ENCODE peak calls at places on chromosome 10, in four cellular contexts. One of them, this sample, is unnamed.
A peak's percentile ranks its signal among the peaks of the same experiment; 100 is the strongest.

GRCh38 chr10:87961314-87961713 is 97.9 kb downstream of the PTEN start:
- DNase-seq in GM03348: peak; percentile 58
- DNase-seq in HTR-8/SVneo: peak; percentile 12
- DNase-seq in fibroblast of the conjunctiva: no peak
- DNase-seq in this sample: no peak

GRCh38 chr10:111077715-111078504 is 1.1 kb downstream of the ADRA2A start:
- DNase-seq in GM03348: peak; percentile 76
- DNase-seq in fibroblast of the conjunctiva: no peak
- DNase-seq in HTR-8/SVneo: no peak
- DNase-seq in this sample: no peak

GRCh38 chr10:115417585-115418265 is 324.6 kb downstream of the ATRNL1 start:
- DNase-seq in GM03348: peak; percentile 5
- DNase-seq in HTR-8/SVneo: peak; percentile 12
- DNase-seq in fibroblast of the conjunctiva: peak; percentile 55
- DNase-seq in this sample: peak; percentile 12

GRCh38 chr10:69092959-69093850 is 5.3 kb downstream of the SRGN start:
- DNase-seq in GM03348: peak; percentile 82
- DNase-seq in fibroblast of the conjunctiva: peak; percentile 85
- DNase-seq in HTR-8/SVneo: peak; percentile 74
- DNase-seq in this sample: peak; percentile 57

GRCh38 chr10:110378533-110379108 is 73.9 kb upstream of the SMNDC1 start:
- DNase-seq in fibroblast of the conjunctiva: no peak
- DNase-seq in GM03348: no peak
- DNase-seq in HTR-8/SVneo: no peak
- DNase-seq in this sample: no peak

GRCh38 chr10:129953541-129954031 is 10.5 kb downstream of the EBF3 start:
- DNase-seq in GM03348: peak; percentile 83
- DNase-seq in HTR-8/SVneo: no peak
- DNase-seq in fibroblast of the conjunctiva: no peak
- DNase-seq in this sample: no peak

GRCh38 chr10:100519321-100520051 is at the start of gene SEC31B:
- DNase-seq in GM03348: peak; percentile 16
- DNase-seq in HTR-8/SVneo: no peak
- DNase-seq in fibroblast of the conjunctiva: no peak
- DNase-seq in this sample: no peak

GRCh38 chr10:98150544-98150943 is 16.1 kb downstream of the R3HCC1L start:
- DNase-seq in GM03348: no peak
- DNase-seq in fibroblast of the conjunctiva: no peak
- DNase-seq in HTR-8/SVneo: no peak
- DNase-seq in this sample: peak; percentile 45

GRCh38 chr10:3140280-3140679 is 32.3 kb downstream of the PITRM1 start:
- DNase-seq in HTR-8/SVneo: no peak
- DNase-seq in GM03348: no peak
- DNase-seq in fibroblast of the conjunctiva: no peak
- DNase-seq in this sample: no peak

GRCh38 chr10:78398385-78398784 is 364.7 kb downstream of the RPS24 start:
- DNase-seq in HTR-8/SVneo: no peak
- DNase-seq in GM03348: no peak
- DNase-seq in fibroblast of the conjunctiva: no peak
- DNase-seq in this sample: no peak

GRCh38 chr10:88879754-88880286 is at the start of gene STAMBPL1:
- DNase-seq in fibroblast of the conjunctiva: no peak
- DNase-seq in HTR-8/SVneo: peak; percentile 10
- DNase-seq in GM03348: no peak
- DNase-seq in this sample: peak; percentile 22

GRCh38 chr10:84447701-84448400 is 119.5 kb downstream of the CCSER2 start:
- DNase-seq in GM03348: no peak
- DNase-seq in fibroblast of the conjunctiva: no peak
- DNase-seq in HTR-8/SVneo: no peak
- DNase-seq in this sample: no peak

GRCh38 chr10:27192284-27192683 is 37.1 kb downstream of the MASTL start:
- DNase-seq in GM03348: peak; percentile 87
- DNase-seq in fibroblast of the conjunctiva: peak; percentile 74
- DNase-seq in HTR-8/SVneo: peak; percentile 89
- DNase-seq in this sample: peak; percentile 46

GRCh38 chr10:5423774-5424173 is 11.4 kb downstream of the NET1 start:
- DNase-seq in HTR-8/SVneo: no peak
- DNase-seq in fibroblast of the conjunctiva: no peak
- DNase-seq in GM03348: peak; percentile 15
- DNase-seq in this sample: no peak

GRCh38 chr10:73589538-73590126 is 1.5 kb downstream of the USP54 start:
- DNase-seq in HTR-8/SVneo: no peak
- DNase-seq in fibroblast of the conjunctiva: no peak
- DNase-seq in GM03348: no peak
- DNase-seq in this sample: no peak

GRCh38 chr10:130179640-130180039 is 43.4 kb downstream of the GLRX3 start:
- DNase-seq in GM03348: no peak
- DNase-seq in HTR-8/SVneo: peak; percentile 31
- DNase-seq in fibroblast of the conjunctiva: peak; percentile 65
- DNase-seq in this sample: peak; percentile 32

This sample was measured in brain pericyte.